ENCODE peak calls at places on chromosomes 3 and 15, in ten cellular contexts. D, B, J, H, O, T, A, R, I and M are unnamed samples.

GRCh38 chr3:105458518-105459215 is 92.0 kb downstream of the ALCAM start:
- DNase-seq in H (no peak), D (no peak), B (no peak), A (no peak), O (no peak), J (no peak), T (peak), I (no peak), R (no peak), M (no peak)

GRCh38 chr3:152193673-152194267 is 75.0 kb upstream of the MBNL1 start:
- DNase-seq in B (no peak), T (no peak), I (no peak), J (no peak), O (no peak), H (no peak), A (no peak), D (no peak), R (no peak), M (no peak)

GRCh38 chr3:27511724-27512422 is 27.7 kb upstream of the SLC4A7 start:
- DNase-seq in I (no peak), R (peak), H (no peak), B (no peak), A (no peak), T (peak), J (no peak), O (no peak), D (no peak), M (no peak)

GRCh38 chr3:8990266-8991215 is 27.3 kb upstream of the RAD18 start:
- DNase-seq in R (peak), I (no peak), H (no peak), T (peak), J (peak), A (no peak), O (no peak), B (no peak), D (peak), M (peak)

GRCh38 chr3:54517424-54517823 is 395.1 kb downstream of the CACNA2D3 start:
- DNase-seq in I (no peak), J (no peak), H (no peak), B (no peak), D (no peak), A (no peak), T (no peak), O (no peak), R (no peak), M (no peak)

GRCh38 chr15:48935236-48935635 is 28.5 kb downstream of the SHC4 start:
- DNase-seq in R (no peak), D (no peak), T (no peak), J (no peak), A (no peak), H (no peak), O (no peak), B (no peak), I (no peak), M (no peak)

GRCh38 chr3:28101672-28102071 is 139.7 kb upstream of the CMC1 start:
- DNase-seq in D (no peak), B (no peak), H (no peak), A (no peak), R (no peak), T (no peak), O (no peak), I (no peak), J (no peak), M (no peak)

GRCh38 chr15:99265541-99266070 is 14.3 kb downstream of the LRRC28 start:
- DNase-seq in B (no peak), D (no peak), I (no peak), H (no peak), O (no peak), J (no peak), T (no peak), R (no peak), A (no peak), M (no peak)

GRCh38 chr3:113533534-113533892 is 1.2 kb downstream of the SIDT1 start:
- DNase-seq in A (no peak), I (no peak), H (no peak), D (no peak), B (peak), J (no peak), T (no peak), R (no peak), O (no peak), M (no peak)

GRCh38 chr15:94070341-94071275 is 160.8 kb upstream of the MCTP2 start:
- DNase-seq in A (no peak), J (no peak), I (no peak), D (peak), H (no peak), O (no peak), R (peak), B (no peak), T (peak), M (no peak)

GRCh38 chr3:27138562-27138961 is 230.6 kb downstream of the NEK10 start:
- DNase-seq in H (no peak), D (no peak), J (no peak), O (no peak), A (no peak), T (no peak), B (no peak), I (peak), R (no peak), M (no peak)

GRCh38 chr3:10353661-10354372 is 32.9 kb upstream of the SEC13 start:
- DNase-seq in H (no peak), O (no peak), R (no peak), A (no peak), D (peak), B (no peak), J (no peak), I (no peak), T (no peak), M (no peak)
- H3K27ac ChIP-seq in H (no peak), O (no peak), R (no peak), A (no peak), D (no peak), B (no peak), J (no peak), I (no peak), T (no peak), M (no peak)

GRCh38 chr15:77993374-77993911 is 84.1 kb downstream of the TBC1D2B start:
- DNase-seq in A (no peak), I (no peak), B (no peak), H (no peak), R (no peak), D (no peak), T (no peak), O (peak), J (peak), M (no peak)
- H3K4me3 ChIP-seq in A (no peak), I (no peak), B (no peak), H (no peak), R (no peak), D (no peak), T (no peak), O (no peak), J (no peak), M (no peak)

DNA sequence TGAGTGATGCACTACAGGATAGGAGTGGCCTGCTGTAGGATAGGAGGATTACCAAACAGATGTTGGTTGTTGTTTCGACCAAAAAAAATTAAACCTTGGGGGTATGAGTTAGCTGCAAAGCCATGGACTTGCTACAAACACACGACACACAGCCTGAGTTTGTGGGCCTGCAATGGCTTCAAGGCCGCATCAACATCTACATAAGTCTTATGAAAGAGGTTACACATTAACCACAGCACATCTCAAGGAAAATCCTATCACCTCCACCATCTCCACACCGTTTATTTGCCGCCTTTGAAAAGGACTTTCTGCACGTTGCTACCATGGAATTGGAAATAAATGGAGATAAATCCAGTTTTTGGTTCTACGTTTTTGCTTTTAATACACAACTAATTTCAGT is 23.0 kb downstream of the LRIG1 start:
- DNase-seq in R (no peak), I (no peak), J (no peak), A (no peak), O (no peak), D (no peak), B (no peak), H (no peak), T (no peak), M (no peak)
- H3K27ac ChIP-seq in R (no peak), I (peak), J (no peak), A (no peak), O (no peak), D (no peak), B (no peak), H (no peak), T (no peak), M (no peak)

DNA sequence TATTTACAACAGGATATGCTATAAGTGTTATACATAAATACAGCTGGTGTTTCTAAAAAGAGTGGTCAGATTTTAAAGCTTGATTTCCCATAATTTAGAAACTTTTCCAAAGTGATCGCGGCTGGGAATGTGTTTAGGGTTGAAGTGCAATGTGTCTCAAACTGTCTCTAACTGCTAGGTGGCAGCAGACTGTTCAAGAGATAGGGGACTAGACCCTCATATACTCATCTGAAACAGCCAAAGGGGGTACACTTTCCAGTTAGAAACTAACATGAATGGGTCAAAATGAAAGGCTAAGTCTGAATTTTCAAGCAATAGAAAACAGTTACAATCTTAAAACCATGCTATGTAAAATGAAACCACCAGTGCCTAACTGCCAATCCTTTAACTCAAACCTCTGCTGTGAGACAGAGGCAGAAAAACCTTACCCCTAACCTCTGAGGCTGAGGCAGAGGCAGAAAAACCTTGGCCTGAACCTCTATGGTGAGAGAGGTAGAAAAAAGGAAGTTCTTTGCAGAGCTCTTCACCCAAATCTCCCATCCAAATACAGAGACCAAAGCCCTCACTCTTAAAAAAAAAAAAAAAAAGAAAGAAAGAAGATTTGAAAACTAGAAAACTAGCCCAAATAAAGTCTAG is 595.9 kb downstream of the NTRK3 start:
- DNase-seq in H (no peak), I (no peak), R (no peak), A (no peak), B (no peak), T (no peak), O (no peak), D (peak), J (no peak), M (no peak)
- H3K4me3 ChIP-seq in H (no peak), I (no peak), R (no peak), A (no peak), B (no peak), T (no peak), O (no peak), D (no peak), J (no peak), M (no peak)

DNA sequence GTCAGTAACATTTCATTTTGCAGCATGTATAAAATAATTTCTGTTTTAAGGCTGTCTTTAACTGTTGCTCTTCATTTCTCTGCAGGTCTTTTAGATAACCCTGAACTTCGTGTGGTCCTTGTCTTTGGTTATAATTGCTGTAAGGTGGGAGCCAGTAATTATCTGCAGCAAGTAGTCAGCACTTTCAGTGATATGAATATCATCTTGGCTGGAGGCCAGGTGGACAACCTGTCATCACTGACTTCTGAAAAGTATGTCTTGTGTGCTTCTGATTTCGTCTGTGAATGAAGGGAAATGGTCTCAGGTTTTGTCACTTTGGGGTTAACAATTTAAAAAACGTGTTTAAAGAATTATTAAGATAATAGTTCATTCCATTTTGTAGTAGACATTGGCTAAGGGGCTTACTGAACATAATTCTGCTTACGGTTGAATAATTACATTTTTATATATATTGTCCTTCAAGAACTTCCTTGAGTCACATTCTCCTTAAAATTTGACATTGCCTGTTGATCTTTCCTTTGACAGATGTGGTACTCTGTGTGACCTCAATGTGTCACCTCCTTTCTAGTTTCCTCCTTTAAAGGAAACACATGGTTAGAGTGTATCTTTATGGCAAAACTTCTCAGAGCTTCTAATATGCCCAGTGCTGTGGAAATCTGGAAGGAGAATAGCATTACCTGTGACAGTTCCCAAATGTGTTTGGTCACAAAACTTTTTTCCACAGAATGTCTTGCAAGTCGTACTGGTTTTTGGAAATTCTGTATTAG is 26.3 kb downstream of the FBXO22 start:
- DNase-seq in O (no peak), B (no peak), A (no peak), I (no peak), R (no peak), D (no peak), H (no peak), T (no peak), J (no peak), M (no peak)
- H3K27ac ChIP-seq in O (no peak), B (no peak), A (no peak), I (no peak), R (no peak), D (no peak), H (no peak), T (no peak), J (no peak), M (no peak)

DNA sequence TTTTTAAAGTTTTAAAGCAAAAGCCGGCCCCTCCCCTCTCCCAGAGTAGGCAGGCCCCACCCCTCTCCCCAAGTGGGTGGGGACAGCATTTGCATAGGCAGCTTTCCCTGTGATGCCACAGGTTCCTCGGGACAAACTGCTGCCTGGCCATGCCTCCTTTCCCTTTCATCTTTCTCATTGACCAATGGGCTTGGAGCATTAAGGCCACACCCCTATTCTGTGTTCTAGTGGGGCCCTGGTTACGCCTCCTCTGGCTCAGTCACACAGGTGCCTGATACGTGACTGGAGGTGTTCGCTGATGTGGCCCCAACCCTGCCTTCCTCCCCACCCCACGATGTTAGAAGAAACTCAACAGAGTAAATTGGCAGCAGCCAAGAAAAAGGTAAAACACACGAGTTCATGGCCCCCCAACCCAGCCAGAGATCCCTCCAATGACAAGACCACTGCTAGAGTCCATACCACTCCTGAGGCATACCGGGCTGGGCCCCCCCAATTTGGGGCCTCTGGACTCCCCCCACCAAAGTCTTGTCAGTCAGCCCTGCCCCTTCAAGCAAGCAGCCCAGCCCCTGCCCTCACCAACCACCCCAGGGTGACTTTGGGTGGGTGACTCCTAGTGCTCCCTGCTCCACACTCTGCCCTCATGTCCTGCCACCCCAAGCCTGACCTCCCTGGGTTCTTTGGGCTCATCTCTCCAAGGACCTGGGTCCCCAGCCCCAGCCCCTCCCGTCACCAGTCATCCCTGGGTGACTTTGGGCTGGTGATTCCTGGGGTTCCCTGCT is 62.8 kb upstream of the CSPG4 start:
- DNase-seq in B (no peak), H (no peak), T (no peak), J (no peak), I (no peak), D (peak), R (peak), A (no peak), O (no peak), M (no peak)
- H3K4me3 ChIP-seq in B (no peak), H (no peak), T (no peak), J (no peak), I (no peak), D (no peak), R (no peak), A (no peak), O (no peak), M (no peak)

DNA sequence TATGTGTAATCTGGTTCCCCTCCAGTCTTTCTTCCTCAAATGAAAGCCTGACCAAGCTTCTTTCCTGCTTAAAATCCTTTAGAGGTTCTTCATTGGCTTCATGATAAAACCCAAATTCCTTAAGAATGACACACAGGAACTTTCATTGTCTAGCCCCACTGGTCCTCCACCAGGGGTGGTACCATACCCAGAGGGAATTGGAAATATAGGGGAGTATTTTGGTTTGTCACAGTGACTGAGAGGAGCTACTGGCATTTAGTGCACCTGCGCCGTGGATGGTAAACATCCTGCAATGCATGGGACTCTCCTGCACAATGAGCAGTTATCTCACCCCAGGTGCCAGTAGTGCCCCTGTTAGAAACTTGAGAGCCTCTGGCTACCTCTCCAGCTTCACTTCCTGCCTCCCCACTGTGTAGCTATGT is 10.8 kb downstream of the ZWILCH start:
- DNase-seq in O (no peak), H (no peak), I (no peak), D (no peak), R (no peak), B (no peak), T (no peak), J (no peak), A (no peak), M (no peak)
- H3K27ac ChIP-seq in O (no peak), H (no peak), I (no peak), D (no peak), R (no peak), B (no peak), T (no peak), J (no peak), A (no peak), M (no peak)

DNA sequence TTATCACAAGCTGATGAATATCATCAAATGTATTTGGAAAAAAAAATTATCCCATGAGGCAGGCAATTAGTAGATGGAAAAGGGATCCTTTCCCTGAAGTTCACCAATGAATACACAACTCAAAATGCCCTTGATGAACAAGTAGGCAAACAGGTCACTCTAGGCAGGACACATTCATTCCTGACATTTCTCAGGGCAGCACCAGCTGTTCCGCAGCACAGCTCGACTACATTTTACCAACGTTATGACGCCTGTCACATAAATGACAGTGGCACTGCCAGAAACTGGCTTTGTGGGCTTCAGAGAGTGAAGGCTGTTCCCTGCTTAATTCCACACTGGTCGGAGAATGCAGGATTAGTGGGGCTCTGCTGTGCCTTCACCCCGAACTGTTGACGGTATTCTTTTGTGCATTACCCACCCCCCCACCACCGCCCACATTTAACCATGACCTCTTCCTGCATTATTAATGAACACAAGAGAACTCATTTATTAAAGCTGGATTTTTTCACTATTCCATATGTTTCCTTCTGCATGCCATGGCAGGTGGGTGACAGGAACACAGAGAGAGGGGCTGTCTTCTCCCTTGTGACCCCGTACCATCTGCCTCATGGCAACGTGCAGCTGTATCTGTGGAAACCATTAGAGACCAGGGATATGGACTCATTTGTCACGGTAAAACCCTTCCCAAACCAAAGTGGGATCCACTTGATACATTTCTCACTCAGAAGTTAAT is 197.6 kb downstream of the PDZRN3 start:
- DNase-seq in R (no peak), J (no peak), O (no peak), B (no peak), A (no peak), D (no peak), I (no peak), H (no peak), T (no peak), M (no peak)
- H3K4me3 ChIP-seq in R (no peak), J (no peak), O (no peak), B (no peak), A (no peak), D (no peak), I (no peak), H (no peak), T (no peak), M (no peak)

GRCh38 chr3:166661621-166662020 is 718.5 kb downstream of the ZBBX start:
- DNase-seq in J (no peak), D (no peak), H (no peak), R (no peak), O (no peak), B (no peak), T (no peak), A (no peak), I (no peak), M (no peak)
- H3K27ac ChIP-seq in J (no peak), D (no peak), H (no peak), R (no peak), O (no peak), B (no peak), T (no peak), A (no peak), I (no peak), M (no peak)

GRCh38 chr15:62109457-62109856 is 42.7 kb downstream of the C2CD4A start:
- DNase-seq in A (no peak), D (no peak), O (no peak), J (no peak), R (no peak), B (no peak), I (no peak), H (no peak), T (no peak), M (no peak)
- H3K4me3 ChIP-seq in A (no peak), D (no peak), O (no peak), J (no peak), R (no peak), B (no peak), I (no peak), H (no peak), T (no peak), M (no peak)